ENCODE peak calls at places on chromosome 4, in four cellular contexts. R, V, I and S are unnamed samples.

GRCh38 chr4:55336138-55337034 is 9.7 kb upstream of the SRD5A3 start:
- DNase-seq in R (peak), V (no peak), I (no peak), S (no peak)

GRCh38 chr4:113636438-113636818 is 125.1 kb downstream of the CAMK2D start:
- DNase-seq in R (no peak), I (no peak), V (no peak), S (no peak)

GRCh38 chr4:185470503-185471195 is 884 bp downstream of the CCDC110 start:
- DNase-seq in V (no peak), I (peak), R (peak), S (no peak)

GRCh38 chr4:34105311-34105710 is 2139.0 kb downstream of the ARAP2 start:
- DNase-seq in R (no peak), V (peak), I (peak), S (no peak)

GRCh38 chr4:79857811-79858210 is 215.2 kb downstream of the ANTXR2 start:
- DNase-seq in I (no peak), R (no peak), V (no peak), S (no peak)

GRCh38 chr4:8741513-8742226 is 130.0 kb downstream of the HMX1 start:
- DNase-seq in I (no peak), V (no peak), R (no peak), S (no peak)

GRCh38 chr4:73705056-73705432 is 35.3 kb upstream of the CXCL8 start:
- DNase-seq in R (no peak), I (peak), V (peak), S (no peak)

GRCh38 chr4:3346146-3346545 is 53.3 kb downstream of the RGS12 start:
- DNase-seq in V (peak), I (peak), R (peak), S (no peak)

GRCh38 chr4:72954811-72955210 is 114.7 kb downstream of the COX18 start:
- DNase-seq in R (no peak), V (no peak), I (peak), S (no peak)

GRCh38 chr4:74109116-74109791 is 10.3 kb upstream of the CXCL2 start:
- DNase-seq in V (peak), I (peak), R (peak), S (no peak)

GRCh38 chr4:64911846-64912245 is 502.6 kb upstream of the TECRL start:
- DNase-seq in V (no peak), I (no peak), R (no peak), S (no peak)

GRCh38 chr4:25154594-25155265 is 5.5 kb downstream of the SEPSECS start:
- DNase-seq in R (no peak), V (no peak), I (no peak), S (no peak)

GRCh38 chr4:62191446-62191845 is 991.3 kb downstream of the ADGRL3 start:
- DNase-seq in I (no peak), V (no peak), R (no peak), S (no peak)

GRCh38 chr4:152037435-152037834 is 276.6 kb upstream of the GATB start:
- DNase-seq in I (no peak), V (no peak), R (no peak), S (no peak)

GRCh38 chr4:102504941-102505340 is 3.8 kb downstream of the NFKB1 start:
- DNase-seq in V (no peak), R (no peak), I (no peak), S (no peak)

GRCh38 chr4:129998436-129999150 is 902.6 kb downstream of the C4orf33 start:
- DNase-seq in I (no peak), R (no peak), V (no peak), S (no peak)

GRCh38 chr4:87805971-87806370 is 6.6 kb downstream of the IBSP start:
- DNase-seq in R (no peak), V (peak), I (peak), S (no peak)

GRCh38 chr4:67087897-67088296 is 457.4 kb downstream of the CENPC start:
- DNase-seq in I (peak), V (peak), R (no peak), S (no peak)

GRCh38 chr4:40621592-40622512 is 7.8 kb downstream of the RBM47 start:
- DNase-seq in I (peak), R (peak), V (peak), S (no peak)

GRCh38 chr4:54487491-54487890 is 170.3 kb upstream of the KIT start:
- DNase-seq in I (peak), V (no peak), R (no peak), S (no peak)

GRCh38 chr4:6873291-6873690 is 36.3 kb upstream of the TBC1D14 start:
- DNase-seq in V (no peak), I (no peak), R (no peak), S (no peak)

GRCh38 chr4:119629142-119629471 is 503 bp upstream of the PDE5A start:
- DNase-seq in I (no peak), V (no peak), R (no peak), S (no peak)
- TF ChIP-seq CTCF in I (no peak), V (peak), R (no peak), S (peak)

GRCh38 chr4:154399259-154399974 is 92.2 kb downstream of the DCHS2 start:
- DNase-seq in R (no peak), V (peak), I (peak), S (no peak)
- TF ChIP-seq CTCF in R (peak), V (no peak), I (peak), S (peak)

GRCh38 chr4:183471960-183472708 is 27.7 kb downstream of the CDKN2AIP start:
- DNase-seq in R (peak), I (peak), V (peak), S (peak)
- TF ChIP-seq CTCF in R (peak), I (peak), V (peak), S (peak)

DNA sequence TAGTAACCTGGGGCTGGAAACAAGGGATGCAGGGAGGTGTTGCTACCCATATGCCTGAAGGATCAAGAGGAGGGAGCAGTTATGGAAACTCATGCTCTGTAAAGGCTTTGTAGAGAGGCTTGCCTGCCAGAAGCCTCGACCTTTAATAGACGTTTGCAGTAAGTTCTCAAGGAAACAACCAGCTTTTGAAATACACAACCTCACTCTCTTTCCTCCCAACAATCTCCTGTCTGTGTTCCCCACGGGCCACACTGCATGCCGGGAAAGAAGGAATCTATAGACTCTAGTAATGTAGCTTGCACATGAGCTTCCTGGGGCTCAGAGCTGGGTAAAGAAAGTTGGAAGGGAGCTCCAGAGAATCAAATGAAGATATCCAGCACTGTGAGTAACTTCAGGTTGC is 101.6 kb upstream of the PACRGL start:
- DNase-seq in V (no peak), I (no peak), R (no peak), S (no peak)
- TF ChIP-seq CTCF in V (no peak), I (no peak), R (no peak), S (no peak)

DNA sequence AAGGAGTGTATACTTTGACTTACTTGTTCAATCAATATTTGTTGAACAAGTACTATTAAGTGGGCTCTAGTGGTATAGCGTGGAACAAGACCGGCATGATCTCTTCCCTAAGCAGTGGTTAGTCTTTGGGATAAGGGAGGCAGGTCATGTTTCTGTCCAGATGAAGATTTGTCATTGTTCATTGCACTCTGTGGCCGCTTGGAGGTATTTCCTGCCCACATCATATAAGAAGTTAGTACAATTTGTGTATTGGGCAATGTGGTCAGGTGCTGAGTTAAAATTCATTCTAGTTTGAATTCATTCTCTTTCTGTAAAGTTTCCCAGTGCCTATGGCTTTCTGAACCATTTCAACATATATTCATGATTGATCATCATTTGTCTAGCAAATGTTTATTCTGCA is 101.1 kb upstream of the SHISA3 start:
- DNase-seq in I (no peak), V (no peak), R (no peak), S (no peak)
- TF ChIP-seq CTCF in I (no peak), V (no peak), R (no peak), S (no peak)